ENCODE peak calls at places on chromosome 4, in five cellular contexts. One of them, this sample, is unnamed.

GRCh38 chr4:54085284-54085683 is 14.7 kb upstream of the GSX2 start:
- DNase-seq in HCT116: no peak
- DNase-seq in HepG2: peak
- DNase-seq in stomach: no peak
- DNase-seq in tibial nerve: no peak
- DNase-seq in this sample: peak

GRCh38 chr4:128528793-128529553 is 241.4 kb upstream of the PGRMC2 start:
- DNase-seq in stomach: no peak
- DNase-seq in tibial nerve: no peak
- DNase-seq in HepG2: peak
- DNase-seq in HCT116: peak
- DNase-seq in this sample: peak

GRCh38 chr4:172953896-172954568 is 214.6 kb upstream of the GALNT7 start:
- DNase-seq in HCT116: no peak
- DNase-seq in tibial nerve: no peak
- DNase-seq in stomach: no peak
- DNase-seq in HepG2: no peak
- DNase-seq in this sample: no peak

GRCh38 chr4:5045099-5045498 is 6.2 kb upstream of the STK32B start:
- DNase-seq in HepG2: no peak
- DNase-seq in HCT116: no peak
- DNase-seq in stomach: no peak
- DNase-seq in tibial nerve: no peak
- DNase-seq in this sample: no peak

GRCh38 chr4:124432500-124432899 is 280.0 kb downstream of the ANKRD50 start:
- DNase-seq in stomach: no peak
- DNase-seq in HCT116: no peak
- DNase-seq in HepG2: no peak
- DNase-seq in tibial nerve: no peak
- DNase-seq in this sample: no peak

GRCh38 chr4:139955600-139955999 is 198.4 kb downstream of the MAML3 start:
- DNase-seq in stomach: no peak
- DNase-seq in tibial nerve: no peak
- DNase-seq in HepG2: no peak
- DNase-seq in HCT116: no peak
- DNase-seq in this sample: no peak

GRCh38 chr4:148376151-148376550 is 66.1 kb downstream of the NR3C2 start:
- DNase-seq in HepG2: peak
- DNase-seq in tibial nerve: peak
- DNase-seq in stomach: peak
- DNase-seq in HCT116: peak
- DNase-seq in this sample: no peak

GRCh38 chr4:123396294-123397275 is at the start of gene SPRY1:
- DNase-seq in HepG2: peak
- DNase-seq in stomach: peak
- DNase-seq in HCT116: peak
- DNase-seq in tibial nerve: peak
- DNase-seq in this sample: peak

GRCh38 chr4:140944539-140944938 is 188.4 kb upstream of the TBC1D9 start:
- DNase-seq in HepG2: no peak
- DNase-seq in stomach: no peak
- DNase-seq in tibial nerve: no peak
- DNase-seq in HCT116: no peak
- DNase-seq in this sample: no peak

GRCh38 chr4:145840162-145840768 is 98.4 kb downstream of the ZNF827 start:
- DNase-seq in tibial nerve: no peak
- DNase-seq in HepG2: peak
- DNase-seq in stomach: no peak
- DNase-seq in HCT116: peak
- DNase-seq in this sample: no peak

GRCh38 chr4:168498259-168498658 is 1.4 kb downstream of the PALLD start:
- DNase-seq in tibial nerve: no peak
- DNase-seq in HCT116: no peak
- DNase-seq in HepG2: no peak
- DNase-seq in stomach: no peak
- DNase-seq in this sample: no peak

GRCh38 chr4:90127223-90127705 is at the start of gene CCSER1:
- DNase-seq in HCT116: peak
- DNase-seq in stomach: peak
- DNase-seq in HepG2: no peak
- DNase-seq in tibial nerve: peak
- DNase-seq in this sample: no peak

GRCh38 chr4:105455998-105456397 is 17.9 kb downstream of the PPA2 start:
- DNase-seq in tibial nerve: no peak
- DNase-seq in stomach: no peak
- DNase-seq in HepG2: no peak
- DNase-seq in HCT116: no peak
- DNase-seq in this sample: no peak
- TF ChIP-seq POLR2A in tibial nerve: no peak
- TF ChIP-seq POLR2A in stomach: no peak
- TF ChIP-seq POLR2A in HepG2: no peak
- TF ChIP-seq POLR2A in HCT116: no peak
- TF ChIP-seq POLR2A in this sample: no peak

DNA sequence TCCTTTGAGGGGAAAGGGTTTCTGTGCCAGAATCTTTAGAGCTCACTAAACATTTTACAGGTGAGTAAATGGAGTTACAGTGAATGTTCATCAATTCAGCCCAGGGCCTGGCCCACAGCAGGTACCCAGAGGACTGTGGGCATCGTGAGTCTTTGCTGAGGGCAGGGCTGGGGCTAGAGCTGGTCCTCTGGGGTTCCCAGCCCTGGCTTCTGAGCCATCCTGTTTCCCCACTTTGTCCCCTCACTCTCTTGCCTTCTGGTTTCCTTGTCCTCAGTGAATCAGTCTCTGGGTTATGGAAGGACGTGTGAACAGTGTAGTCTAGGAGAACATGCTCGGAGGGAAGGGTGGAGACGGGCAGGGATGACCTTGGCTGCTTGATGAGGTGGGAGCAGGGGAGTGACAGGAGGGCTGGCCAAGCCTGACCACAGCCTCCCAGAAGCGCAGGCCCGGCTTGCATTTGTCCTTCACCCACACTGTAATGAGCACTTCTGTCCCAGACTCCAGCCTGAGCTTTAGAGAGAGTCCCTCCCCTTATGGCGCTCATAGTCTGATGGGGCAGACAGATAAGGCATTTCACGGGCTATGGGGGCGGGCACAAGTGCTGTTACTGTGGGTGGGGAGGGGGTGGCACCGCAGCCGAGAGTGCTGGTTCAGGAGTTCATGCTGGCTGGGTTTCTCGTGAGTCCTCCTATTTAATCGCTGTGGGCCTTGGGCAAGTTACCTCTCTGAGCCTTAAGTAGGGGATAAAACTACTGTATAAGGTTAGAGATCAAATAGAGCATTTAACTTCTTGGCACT is 17.3 kb downstream of the TBC1D14 start:
- DNase-seq in HepG2: peak
- DNase-seq in HCT116: no peak
- DNase-seq in stomach: peak
- DNase-seq in tibial nerve: no peak
- DNase-seq in this sample: no peak
- TF ChIP-seq POLR2A in HepG2: no peak
- TF ChIP-seq POLR2A in HCT116: no peak
- TF ChIP-seq POLR2A in stomach: no peak
- TF ChIP-seq POLR2A in tibial nerve: no peak
- TF ChIP-seq POLR2A in this sample: no peak

DNA sequence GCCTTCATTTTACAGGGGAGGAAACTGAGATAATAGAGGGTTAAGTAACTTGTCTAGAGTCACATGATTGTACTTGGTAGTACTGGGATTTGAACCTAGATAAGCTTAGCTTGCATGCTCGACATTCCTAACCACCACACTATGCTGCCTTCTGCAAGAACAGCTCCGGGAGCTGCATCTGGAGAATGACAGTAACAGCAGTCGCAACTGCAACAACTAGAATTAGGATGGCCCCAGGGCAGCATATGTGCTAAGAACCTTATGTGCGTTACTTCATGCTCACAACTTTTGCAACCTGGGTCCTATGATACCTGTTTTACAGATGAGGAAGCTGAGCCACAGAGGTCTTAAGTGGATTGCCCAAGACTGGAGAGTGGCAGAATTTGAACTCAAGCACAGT is 89.5 kb upstream of the LCORL start:
- DNase-seq in HepG2: no peak
- DNase-seq in tibial nerve: no peak
- DNase-seq in stomach: no peak
- DNase-seq in HCT116: no peak
- DNase-seq in this sample: no peak
- TF ChIP-seq POLR2A in HepG2: no peak
- TF ChIP-seq POLR2A in tibial nerve: no peak
- TF ChIP-seq POLR2A in stomach: no peak
- TF ChIP-seq POLR2A in HCT116: no peak
- TF ChIP-seq POLR2A in this sample: no peak

DNA sequence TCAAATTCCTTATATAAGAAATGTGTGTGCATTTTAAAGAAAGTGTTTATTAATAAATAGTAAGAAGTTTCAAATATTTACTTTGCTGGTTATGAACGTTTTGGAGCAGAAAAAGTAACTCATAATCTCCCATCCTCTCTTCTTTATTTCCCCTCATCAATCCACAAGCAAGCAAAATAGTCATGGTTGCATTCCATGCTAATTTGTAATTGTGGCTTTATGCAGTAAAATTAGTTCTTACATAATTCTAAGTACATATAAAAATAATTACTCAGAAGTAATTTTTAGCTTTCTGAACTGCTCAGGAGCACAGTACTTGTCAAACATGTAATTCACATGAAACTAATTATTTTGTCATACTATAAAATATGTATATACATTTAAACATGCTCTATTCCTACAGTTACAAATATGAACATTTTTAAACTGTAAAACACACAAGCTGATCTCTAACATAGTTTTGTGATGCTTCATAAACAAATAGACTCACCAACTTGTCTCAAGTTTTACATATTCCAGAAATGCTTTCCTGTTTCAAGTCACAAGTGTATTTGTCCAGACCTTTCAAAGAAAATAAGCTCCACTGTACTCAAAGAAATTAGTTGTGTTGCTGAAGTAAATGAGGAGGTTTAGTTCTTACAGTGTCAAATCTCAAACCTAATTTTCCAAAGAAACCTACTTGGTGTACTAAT is 218.9 kb downstream of the PABPC4L start:
- DNase-seq in tibial nerve: no peak
- DNase-seq in stomach: no peak
- DNase-seq in HCT116: no peak
- DNase-seq in HepG2: no peak
- DNase-seq in this sample: no peak
- TF ChIP-seq POLR2A in tibial nerve: no peak
- TF ChIP-seq POLR2A in stomach: no peak
- TF ChIP-seq POLR2A in HCT116: no peak
- TF ChIP-seq POLR2A in HepG2: no peak
- TF ChIP-seq POLR2A in this sample: no peak

GRCh38 chr4:153468587-153468986 is 2.4 kb downstream of the TMEM131L start:
- DNase-seq in stomach: no peak
- DNase-seq in HepG2: no peak
- DNase-seq in tibial nerve: no peak
- DNase-seq in HCT116: no peak
- DNase-seq in this sample: no peak
- TF ChIP-seq POLR2A in stomach: no peak
- TF ChIP-seq POLR2A in HepG2: no peak
- TF ChIP-seq POLR2A in tibial nerve: no peak
- TF ChIP-seq POLR2A in HCT116: no peak
- TF ChIP-seq POLR2A in this sample: no peak

GRCh38 chr4:13484045-13484748 is at the start of gene RAB28:
- DNase-seq in HCT116: peak
- DNase-seq in tibial nerve: peak
- DNase-seq in HepG2: peak
- DNase-seq in stomach: peak
- DNase-seq in this sample: peak

GRCh38 chr4:13483142-13484044 is 747 bp downstream of the RAB28 start:
- DNase-seq in stomach: peak
- DNase-seq in HepG2: peak
- DNase-seq in tibial nerve: no peak
- DNase-seq in HCT116: peak
- DNase-seq in this sample: peak

GRCh38 chr4:13481569-13481968 is 2.6 kb downstream of the RAB28 start:
- DNase-seq in HCT116: no peak
- DNase-seq in tibial nerve: no peak
- DNase-seq in stomach: no peak
- DNase-seq in HepG2: no peak
- DNase-seq in this sample: no peak

GRCh38 chr4:13484749-13485345 is 707 bp upstream of the RAB28 start:
- DNase-seq in HepG2: peak
- DNase-seq in tibial nerve: no peak
- DNase-seq in HCT116: peak
- DNase-seq in stomach: no peak
- DNase-seq in this sample: no peak
- TF ChIP-seq POLR2A in HepG2: no peak
- TF ChIP-seq POLR2A in tibial nerve: no peak
- TF ChIP-seq POLR2A in HCT116: no peak
- TF ChIP-seq POLR2A in stomach: no peak
- TF ChIP-seq POLR2A in this sample: no peak

GRCh38 chr4:86909945-86910344 is 17.7 kb upstream of the C4orf36 start:
- DNase-seq in stomach: no peak
- DNase-seq in HCT116: no peak
- DNase-seq in tibial nerve: no peak
- DNase-seq in HepG2: no peak
- DNase-seq in this sample: no peak

GRCh38 chr4:86909540-86909939 is 17.3 kb upstream of the C4orf36 start:
- DNase-seq in stomach: no peak
- DNase-seq in HepG2: no peak
- DNase-seq in tibial nerve: no peak
- DNase-seq in HCT116: no peak
- DNase-seq in this sample: no peak

GRCh38 chr4:86910369-86910768 is 18.1 kb upstream of the C4orf36 start:
- DNase-seq in stomach: no peak
- DNase-seq in HepG2: no peak
- DNase-seq in tibial nerve: no peak
- DNase-seq in HCT116: no peak
- DNase-seq in this sample: no peak

GRCh38 chr4:86916392-86916791 is 18.4 kb upstream of the AFF1 start:
- DNase-seq in HepG2: no peak
- DNase-seq in HCT116: no peak
- DNase-seq in tibial nerve: no peak
- DNase-seq in stomach: no peak
- DNase-seq in this sample: no peak

GRCh38 chr4:86910820-86911684 is 18.8 kb upstream of the C4orf36 start:
- DNase-seq in HepG2: no peak
- DNase-seq in HCT116: no peak
- DNase-seq in tibial nerve: no peak
- DNase-seq in stomach: no peak
- DNase-seq in this sample: no peak
- TF ChIP-seq POLR2A in HepG2: no peak
- TF ChIP-seq POLR2A in HCT116: no peak
- TF ChIP-seq POLR2A in tibial nerve: no peak
- TF ChIP-seq POLR2A in stomach: no peak
- TF ChIP-seq POLR2A in this sample: no peak

GRCh38 chr4:113300384-113301011 is 251.0 kb downstream of the ANK2 start:
- DNase-seq in HepG2: peak
- DNase-seq in HCT116: peak
- DNase-seq in stomach: no peak
- DNase-seq in tibial nerve: no peak
- DNase-seq in this sample: no peak
- TF ChIP-seq POLR2A in HepG2: no peak
- TF ChIP-seq POLR2A in HCT116: no peak
- TF ChIP-seq POLR2A in stomach: no peak
- TF ChIP-seq POLR2A in tibial nerve: no peak
- TF ChIP-seq POLR2A in this sample: no peak